ENCODE peak calls at places on chromosomes 1 and 21, in six cellular contexts. T, X, A, E, J and R are unnamed samples.

GRCh38 chr21:35643176-35643575 is 417.1 kb downstream of the SETD4 start:
- DNase-seq in X (no peak), T (peak), A (no peak), E (no peak), J (no peak), R (peak)

GRCh38 chr1:198054510-198054909 is 102.3 kb upstream of the NEK7 start:
- DNase-seq in T (no peak), X (no peak), J (no peak), A (no peak), E (no peak), R (no peak)

GRCh38 chr1:3539707-3540425 is 71.4 kb downstream of the MEGF6 start:
- DNase-seq in T (no peak), E (no peak), J (no peak), A (no peak), X (no peak), R (no peak)

GRCh38 chr1:115062542-115063004 is 26.7 kb downstream of the TSPAN2 start:
- DNase-seq in X (no peak), A (no peak), T (no peak), E (no peak), J (no peak), R (no peak)

GRCh38 chr1:66968574-66968973 is 43.8 kb downstream of the MIER1 start:
- DNase-seq in A (no peak), X (no peak), E (no peak), T (peak), J (no peak), R (no peak)

GRCh38 chr1:29508458-29509107 is 272.3 kb downstream of the PTPRU start:
- DNase-seq in J (no peak), E (no peak), T (no peak), A (peak), X (no peak), R (no peak)

GRCh38 chr1:43533615-43534014 is 2.9 kb downstream of the PTPRF start:
- DNase-seq in J (no peak), A (no peak), X (no peak), T (no peak), E (no peak), R (no peak)

GRCh38 chr1:2596530-2597333 is 10.2 kb downstream of the PRXL2B start:
- DNase-seq in X (no peak), E (no peak), A (peak), J (no peak), T (no peak), R (no peak)

GRCh38 chr1:55542901-55543504 is 327.8 kb upstream of the USP24 start:
- DNase-seq in E (no peak), A (no peak), J (no peak), T (peak), X (no peak), R (no peak)

DNA sequence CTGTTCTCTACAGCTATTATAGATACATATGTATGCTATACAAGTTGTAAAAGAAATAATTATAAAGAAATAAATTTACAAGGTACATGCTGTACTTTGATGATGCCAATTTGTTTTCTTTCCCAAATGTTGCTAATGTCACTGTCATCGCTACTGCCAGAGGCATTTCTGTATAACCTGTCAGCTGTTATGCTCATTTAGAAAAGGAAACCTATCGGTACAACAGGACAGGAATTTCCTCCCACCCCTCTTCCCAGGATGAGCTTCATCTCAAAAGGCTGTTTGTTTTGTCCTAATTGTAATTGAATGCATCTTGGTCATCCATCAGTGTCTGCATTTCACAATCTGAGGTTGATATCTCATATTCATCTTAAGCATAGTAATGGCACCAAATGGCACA is 975.7 kb downstream of the TTLL7 start:
- DNase-seq in J (no peak), T (no peak), A (no peak), X (no peak), E (no peak), R (no peak)
- H4K91ac ChIP-seq in J (no peak), T (no peak), A (no peak), X (no peak), E (no peak), R (no peak)

GRCh38 chr21:44938976-44939531 is 775 bp upstream of the SLX9 start:
- DNase-seq in T (no peak), X (no peak), J (no peak), E (no peak), A (no peak), R (no peak)
- H4K8ac ChIP-seq in T (peak), X (peak), J (no peak), E (no peak), A (no peak), R (peak)

DNA sequence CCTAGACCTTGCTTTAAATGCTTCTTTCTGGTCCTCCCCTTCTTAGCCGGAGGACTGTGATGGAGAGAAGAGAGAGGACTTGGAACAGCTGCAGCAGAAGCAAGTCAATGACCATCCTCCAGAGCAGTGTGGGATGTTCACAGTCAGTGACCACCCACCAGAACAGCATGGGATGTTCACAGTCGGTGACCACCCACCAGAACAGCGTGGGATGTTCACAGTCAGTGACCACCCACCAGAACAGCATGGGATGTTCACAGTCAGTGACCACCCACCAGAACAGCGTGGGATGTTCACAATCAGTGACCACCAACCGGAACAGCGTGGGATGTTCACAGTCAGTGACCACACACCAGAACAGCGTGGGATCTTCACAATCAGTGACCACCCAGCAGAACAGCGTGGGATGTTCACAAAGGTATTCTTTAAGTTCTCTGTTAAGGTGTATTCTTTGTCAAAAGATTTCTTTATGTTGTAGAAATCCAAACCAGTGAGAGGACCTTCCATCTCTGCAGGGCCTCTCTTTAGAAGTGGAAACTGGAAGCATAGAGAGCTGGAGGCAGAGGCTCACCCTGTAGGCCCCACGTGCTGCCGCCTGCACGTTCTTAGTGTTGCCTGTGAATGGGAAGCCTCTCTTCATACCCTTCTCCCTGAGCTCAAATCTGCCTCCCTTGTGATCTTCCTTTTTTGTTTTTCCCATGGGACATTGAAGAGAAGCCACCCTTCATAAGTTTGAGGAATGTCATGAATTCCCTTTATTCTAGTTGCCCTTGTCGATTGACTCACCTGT is 10.6 kb downstream of the PCNT start:
- DNase-seq in E (no peak), J (no peak), X (no peak), T (no peak), A (no peak), R (no peak)
- H4K91ac ChIP-seq in E (no peak), J (no peak), X (no peak), T (no peak), A (no peak), R (no peak)

DNA sequence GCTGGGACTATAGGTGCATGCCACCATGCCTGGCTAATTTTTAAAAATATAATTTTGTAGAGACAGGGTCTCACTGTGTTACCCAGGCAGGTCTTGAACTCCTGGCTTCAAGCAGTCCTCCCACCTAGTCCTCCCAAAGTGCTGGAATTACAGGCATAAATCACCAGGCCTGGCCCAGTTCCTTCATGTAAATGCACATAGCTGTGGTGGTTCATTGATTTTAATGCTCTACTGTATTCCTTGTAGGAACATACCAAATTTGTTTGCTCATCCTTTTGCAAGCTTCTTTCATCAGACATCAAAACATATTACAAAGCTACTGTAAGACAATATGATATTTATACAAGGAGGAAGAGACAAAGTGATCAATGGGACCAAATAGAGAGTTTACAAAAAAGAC is 237.5 kb upstream of the ESRRG start:
- DNase-seq in X (no peak), E (no peak), J (no peak), A (no peak), T (peak), R (no peak)
- H4K8ac ChIP-seq in X (no peak), E (no peak), J (no peak), A (no peak), T (no peak), R (no peak)

DNA sequence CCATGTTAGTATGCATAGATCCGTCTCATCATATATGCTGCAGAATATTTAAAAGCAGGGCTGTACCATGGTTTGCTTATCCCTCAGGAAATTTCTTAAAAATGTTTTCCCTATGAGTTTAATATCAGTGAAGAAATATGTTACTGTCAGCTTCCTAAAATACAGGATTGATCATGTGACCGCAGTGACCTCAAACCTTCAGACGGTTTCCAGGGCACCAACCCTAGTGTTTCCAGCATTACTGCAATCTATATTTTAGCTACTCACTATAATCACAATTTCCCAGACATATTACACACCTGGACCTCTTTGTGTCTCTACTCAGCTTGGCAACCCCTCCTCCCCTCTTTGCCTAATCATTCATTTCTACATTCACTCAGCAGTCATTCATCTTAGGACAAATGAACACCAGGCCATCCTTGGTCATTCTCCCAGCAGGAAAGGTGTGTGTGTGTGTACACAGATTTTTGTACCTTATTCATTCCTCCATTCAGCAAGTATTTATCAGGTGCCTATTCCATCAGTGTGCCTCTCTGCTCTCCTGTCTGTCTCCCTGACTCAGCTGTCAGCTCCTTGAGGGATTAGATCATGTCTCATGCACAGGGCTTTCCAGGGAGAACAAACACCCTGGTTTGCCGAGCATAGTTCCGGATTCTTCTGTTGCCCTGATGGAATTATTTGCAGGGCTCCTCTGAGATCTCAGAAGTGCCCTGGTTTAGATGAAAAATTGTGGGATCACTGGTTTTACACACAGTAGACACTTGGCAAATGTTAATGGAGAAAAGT is 7.8 kb upstream of the SDHB start:
- DNase-seq in X (no peak), J (no peak), A (no peak), T (no peak), E (no peak), R (no peak)
- H4K91ac ChIP-seq in X (no peak), J (no peak), A (no peak), T (no peak), E (no peak), R (no peak)

GRCh38 chr1:8424539-8425116 is 106.7 kb downstream of the SLC45A1 start:
- DNase-seq in E (no peak), T (no peak), A (peak), X (no peak), J (no peak), R (peak)

GRCh38 chr1:8423134-8423701 is 105.3 kb downstream of the SLC45A1 start:
- DNase-seq in J (peak), E (no peak), X (no peak), T (no peak), A (no peak), R (no peak)

GRCh38 chr1:8422439-8423133 is 104.7 kb downstream of the SLC45A1 start:
- DNase-seq in T (peak), J (peak), A (no peak), X (no peak), E (no peak), R (no peak)

GRCh38 chr1:8425150-8425780 is 107.4 kb downstream of the SLC45A1 start:
- DNase-seq in X (no peak), A (no peak), T (no peak), J (no peak), E (no peak), R (no peak)

DNA sequence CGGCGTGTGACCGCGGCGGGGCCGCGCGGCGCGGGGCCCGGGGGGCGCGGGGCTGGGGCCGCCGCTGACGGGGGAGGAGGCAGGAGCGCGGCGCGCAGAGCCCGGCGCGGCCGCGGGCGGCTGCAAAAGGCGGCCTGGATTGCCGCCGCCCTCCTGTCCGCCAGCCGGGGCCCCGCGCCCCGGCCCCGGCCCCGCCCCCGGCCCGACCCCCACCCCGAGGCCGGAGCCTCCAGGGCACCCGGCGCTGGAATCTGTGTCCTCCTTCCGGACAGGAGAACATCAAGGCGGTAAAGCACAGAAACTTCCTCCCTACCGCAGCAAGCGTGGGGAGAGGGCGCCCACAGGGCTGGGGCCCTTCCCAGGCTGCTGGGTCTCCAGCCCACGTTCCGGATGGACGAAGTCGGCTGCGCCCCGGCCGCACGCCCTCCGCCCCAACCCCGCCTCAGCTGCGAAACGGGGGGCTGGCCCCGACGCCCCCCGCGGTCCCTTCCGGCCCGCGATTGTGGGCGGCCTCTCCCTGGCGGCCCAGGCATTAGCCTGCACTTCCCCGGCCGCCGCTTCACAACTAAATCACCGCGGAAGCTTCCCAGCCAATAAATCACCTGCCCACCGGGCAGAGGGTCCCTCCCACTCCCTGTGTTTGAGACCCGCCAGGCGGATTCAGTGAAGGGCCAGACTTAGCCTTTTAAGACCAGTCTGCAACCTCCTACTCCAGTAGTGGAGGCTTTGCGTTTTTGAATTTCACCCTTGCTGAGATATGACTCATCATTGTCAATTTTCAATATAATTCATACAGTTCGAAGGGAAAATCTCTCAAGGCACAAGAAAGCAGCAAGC is 106.0 kb downstream of the SLC45A1 start:
- DNase-seq in A (peak), E (peak), J (peak), X (peak), T (peak), R (peak)
- H4K8ac ChIP-seq in A (no peak), E (no peak), J (peak), X (no peak), T (peak), R (peak)